ENCODE peak calls at places on chromosomes 16 and 17, in eight cellular contexts. P is K562, F is H1, M is endothelial cell of umbilical vein, D is GM23248, O is PC-3, Q is neural progenitor cell, U is fibroblast of lung. E is an unnamed sample.

GRCh38 chr16:30670072-30670824 is 12.0 kb downstream of the FBRS start:
- DNase-seq in P (no peak), F (no peak), M (no peak), D (no peak), O (no peak), Q (no peak), U (no peak), E (no peak)

GRCh38 chr16:59198487-59198886 is 464.4 kb upstream of the GOT2 start:
- DNase-seq in P (no peak), F (no peak), M (peak; percentile 95), D (no peak), O (no peak), Q (no peak), U (no peak), E (no peak)

GRCh38 chr16:17497648-17498047 is 26.9 kb upstream of the XYLT1 start:
- DNase-seq in P (no peak), F (no peak), M (no peak), D (peak; percentile 65), O (no peak), Q (no peak), U (no peak), E (no peak)

GRCh38 chr16:61182416-61182815 is 853.8 kb downstream of the CDH8 start:
- DNase-seq in P (no peak), F (no peak), M (no peak), D (no peak), O (no peak), Q (no peak), U (no peak), E (no peak)

GRCh38 chr17:2710804-2711607 is 558 bp downstream of the CLUH start:
- DNase-seq in P (peak; percentile 67), F (no peak), M (peak; percentile 19), D (peak; percentile 62), O (peak; percentile 3), Q (peak; percentile 70), U (no peak), E (peak; percentile 27)

GRCh38 chr16:4321286-4322120 is 5.6 kb downstream of the GLIS2 start:
- DNase-seq in P (no peak), F (no peak), M (no peak), D (no peak), O (no peak), Q (no peak), U (no peak), E (no peak)

GRCh38 chr16:83960521-83961249 is 7.4 kb upstream of the NECAB2 start:
- DNase-seq in P (no peak), F (no peak), M (no peak), D (no peak), O (no peak), Q (no peak), U (no peak), E (no peak)

GRCh38 chr17:8005357-8005756 is 2.9 kb downstream of the GUCY2D start:
- DNase-seq in P (no peak), F (no peak), M (no peak), D (peak; percentile 49), O (no peak), Q (no peak), U (no peak), E (no peak)

GRCh38 chr17:16148596-16148995 is 66.7 kb downstream of the NCOR1 start:
- DNase-seq in P (no peak), F (no peak), M (no peak), D (no peak), O (no peak), Q (no peak), U (no peak), E (no peak)

GRCh38 chr16:70688266-70688742 is 2.5 kb upstream of the MTSS2 start:
- DNase-seq in P (no peak), F (no peak), M (peak; percentile 88), D (peak; percentile 60), O (no peak), Q (no peak), U (peak; percentile 87), E (no peak)

GRCh38 chr17:80272366-80272765 is 11.7 kb downstream of the RNF213 start:
- DNase-seq in P (no peak), F (no peak), M (no peak), D (no peak), O (no peak), Q (no peak), U (no peak), E (no peak)

GRCh38 chr16:18984425-18985005 is 781 bp downstream of the TMC7 start:
- DNase-seq in P (no peak), F (no peak), M (no peak), D (no peak), O (peak; percentile 58), Q (no peak), U (no peak), E (peak; percentile 53)

GRCh38 chr17:11031787-11032186 is 193.9 kb upstream of the PIRT start:
- DNase-seq in P (peak; percentile 3), F (peak; percentile 17), M (no peak), D (no peak), O (no peak), Q (peak; percentile 45), U (no peak), E (no peak)

GRCh38 chr16:77322757-77323156 is 112.1 kb downstream of the ADAMTS18 start:
- DNase-seq in P (no peak), F (no peak), M (no peak), D (no peak), O (peak; percentile 46), Q (no peak), U (no peak), E (no peak)

GRCh38 chr16:87463722-87464690 is 28.8 kb downstream of the ZCCHC14 start:
- DNase-seq in P (no peak), F (no peak), M (peak; percentile 96), D (peak; percentile 79), O (peak; percentile 38), Q (no peak), U (no peak), E (no peak)

GRCh38 chr17:38674749-38675615 is at the start of gene EPOP:
- DNase-seq in P (peak; percentile 98), F (no peak), M (peak; percentile 85), D (peak; percentile 89), O (peak; percentile 78), Q (peak; percentile 93), U (peak; percentile 68), E (peak; percentile 78)

GRCh38 chr17:38673714-38674012 is 1.1 kb downstream of the EPOP start:
- DNase-seq in P (no peak), F (no peak), M (no peak), D (peak; percentile 59), O (no peak), Q (peak; percentile 73), U (peak; percentile 6), E (no peak)

GRCh38 chr17:38672788-38673713 is 1.7 kb downstream of the EPOP start:
- DNase-seq in P (no peak), F (no peak), M (no peak), D (no peak), O (no peak), Q (peak; percentile 50), U (no peak), E (no peak)

GRCh38 chr17:38674013-38674748 is 576 bp downstream of the EPOP start:
- DNase-seq in P (peak; percentile 63), F (no peak), M (no peak), D (peak; percentile 59), O (no peak), Q (peak; percentile 65), U (no peak), E (no peak)

DNA sequence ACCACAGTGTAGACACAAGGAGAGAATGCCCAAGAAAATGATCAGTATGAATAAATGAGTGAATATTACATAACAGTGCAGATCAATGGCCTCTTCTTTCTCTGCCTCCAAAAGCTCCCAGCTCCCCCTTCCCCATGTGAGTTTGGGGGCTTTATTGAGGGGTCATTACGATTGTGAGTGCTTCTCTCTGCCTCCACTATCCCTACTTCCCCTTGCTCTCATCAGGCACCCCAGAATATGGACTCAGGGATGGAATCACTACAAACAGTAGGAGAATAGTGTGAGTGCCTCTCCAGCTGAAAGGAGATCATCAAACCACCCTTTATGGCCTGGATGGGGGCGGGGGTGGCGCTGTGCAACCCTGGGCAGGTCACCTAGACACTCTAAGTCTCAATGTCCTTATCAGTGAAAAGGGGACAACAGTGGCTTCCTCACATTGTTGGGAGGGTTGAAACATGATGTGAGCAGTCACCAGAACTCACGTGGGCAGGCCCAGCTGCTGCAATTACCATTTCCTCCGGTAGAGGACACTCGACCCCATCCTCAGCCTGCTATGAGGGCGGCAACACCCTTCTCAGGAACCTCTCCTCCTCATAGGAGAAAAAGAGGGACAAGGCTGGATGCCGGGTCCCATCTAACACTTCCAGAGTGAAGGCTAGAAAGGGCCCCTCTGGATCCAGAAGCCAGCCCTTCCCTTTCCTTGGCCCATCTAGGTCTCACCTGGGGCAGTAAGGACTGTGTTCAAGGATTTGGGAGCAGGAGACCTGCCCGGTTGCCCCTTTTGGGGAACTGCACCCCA is 2.1 kb upstream of the EPOP start:
- DNase-seq in P (peak; percentile 91), F (peak; percentile 62), M (peak; percentile 90), D (peak; percentile 87), O (peak; percentile 81), Q (peak; percentile 83), U (peak; percentile 80), E (peak; percentile 64)
- H3K27ac ChIP-seq in P (peak overlapping the region; percentile 27), F (no peak overlapping the region), M (no peak overlapping the region), D (no peak overlapping the region), O (no peak overlapping the region), Q (no peak overlapping the region), U (no peak overlapping the region), E (no peak overlapping the region)

DNA sequence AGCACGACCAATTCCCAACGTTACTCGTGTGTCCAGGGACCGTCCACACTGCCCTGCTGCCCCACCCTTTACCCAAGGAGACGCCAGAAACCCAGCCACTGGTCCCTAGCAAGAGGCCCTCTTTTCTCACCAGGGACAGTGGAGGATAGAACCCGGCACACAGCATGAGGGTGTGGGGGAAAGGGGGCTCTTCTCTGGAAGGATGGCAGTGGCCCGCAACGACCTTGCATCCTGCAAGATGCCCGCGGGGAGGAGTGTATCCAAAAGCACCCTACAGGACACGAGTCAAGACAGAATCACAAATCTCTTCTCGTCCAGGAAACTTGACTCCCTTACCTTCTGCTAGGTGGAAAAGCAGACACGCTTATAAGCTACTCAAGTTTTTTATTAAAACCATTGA is 104.0 kb downstream of the ANKRD11 start:
- DNase-seq in P (no peak), F (no peak), M (no peak), D (no peak), O (no peak), Q (no peak), U (no peak), E (no peak)
- H3K4me2 ChIP-seq in P (no peak overlapping the region), F (no peak overlapping the region), M (no peak overlapping the region), D (no peak overlapping the region), O (no peak overlapping the region), Q (no peak overlapping the region), U (no peak overlapping the region), E (no peak overlapping the region)

GRCh38 chr17:1270210-1271019 is at the start of gene BHLHA9:
- DNase-seq in P (no peak), F (no peak), M (no peak), D (no peak), O (no peak), Q (no peak), U (no peak), E (no peak)
- TF ChIP-seq EZH2 in P (no peak), F (no peak), M (peak; percentile 88), D (no peak), O (no peak), Q (no peak), U (no peak), E (no peak)

DNA sequence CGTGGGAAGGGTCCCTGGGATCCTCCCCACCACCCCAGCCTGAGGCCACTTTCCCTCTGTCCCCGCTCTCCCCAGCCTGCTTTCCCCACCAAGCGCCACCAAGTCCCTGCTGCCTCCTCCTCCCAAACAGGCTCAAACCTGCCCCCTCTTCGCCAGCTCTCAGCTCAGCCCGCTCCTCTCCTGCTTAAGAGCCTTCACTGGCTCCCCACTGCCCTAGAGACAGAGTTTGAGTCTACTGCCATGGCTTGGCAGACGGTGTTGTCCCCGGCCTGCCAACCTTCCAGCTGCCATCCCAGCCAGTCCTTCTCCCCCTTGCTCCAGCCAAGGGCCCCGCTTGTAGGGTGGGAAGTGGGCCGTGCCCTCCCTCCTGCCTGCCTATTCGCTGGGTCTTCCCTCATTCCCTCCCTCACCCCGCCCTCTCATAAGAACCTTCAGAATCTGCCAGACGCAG is 11.1 kb downstream of the IL4R start:
- DNase-seq in P (no peak), F (no peak), M (no peak), D (no peak), O (no peak), Q (peak; percentile 32), U (no peak), E (no peak)
- H3K27ac ChIP-seq in P (no peak overlapping the region), F (peak overlapping the region; percentile 21), M (no peak overlapping the region), D (no peak overlapping the region), O (peak overlapping the region; percentile 95), Q (no peak overlapping the region), U (no peak overlapping the region), E (peak overlapping the region; percentile 25)